ENCODE peak calls at places on chromosomes 13 and 19, in six cellular contexts. L is tibial artery, V is heart left ventricle, J is type B pancreatic cell, G is cardiac fibroblast, Z is coronary artery. M is an unnamed sample.

GRCh38 chr13:109654341-109655205 is 131.8 kb downstream of the IRS2 start:
- DNase-seq in J (no peak), Z (no peak), G (peak; percentile 71), L (no peak), V (no peak), M (no peak)

GRCh38 chr13:100208596-100208995 is 119.7 kb downstream of the PCCA start:
- DNase-seq in L (no peak), Z (no peak), G (peak; percentile 28), V (no peak), J (no peak), M (no peak)

GRCh38 chr19:10654610-10655456 is 687 bp downstream of the ILF3 start:
- DNase-seq in L (peak; percentile 77), G (peak; percentile 42), J (peak; percentile 85), Z (peak; percentile 83), V (peak; percentile 46), M (peak; percentile 69)

GRCh38 chr13:78238911-78239310 is 320.3 kb upstream of the EDNRB start:
- DNase-seq in Z (no peak), V (no peak), J (no peak), G (peak; percentile 18), L (no peak), M (no peak)

GRCh38 chr13:90717451-90717936 is 630.0 kb upstream of the MIR17HG start:
- DNase-seq in J (no peak), G (peak; percentile 80), Z (no peak), V (no peak), L (no peak), M (no peak)

GRCh38 chr19:17246681-17247425 is 1.1 kb upstream of the NR2F6 start:
- DNase-seq in J (no peak), Z (no peak), V (peak; percentile 50), G (peak; percentile 41), L (no peak), M (no peak)

GRCh38 chr19:10602330-10603083 is 15.4 kb upstream of the AP1M2 start:
- DNase-seq in V (peak; percentile 89), Z (peak; percentile 88), G (peak; percentile 71), L (peak; percentile 90), J (peak; percentile 88), M (peak; percentile 93)

GRCh38 chr13:67736646-67737420 is 506.7 kb upstream of the PCDH9 start:
- DNase-seq in G (peak; percentile 85), Z (no peak), V (no peak), J (no peak), L (no peak), M (no peak)

GRCh38 chr13:33490461-33491327 is 205.1 kb upstream of the STARD13 start:
- DNase-seq in J (no peak), L (no peak), G (peak; percentile 57), V (no peak), Z (no peak), M (no peak)

GRCh38 chr13:114109646-114110045 is 22.8 kb downstream of the RASA3 start:
- DNase-seq in G (no peak), L (peak; percentile 69), V (no peak), J (no peak), Z (no peak), M (peak; percentile 70)

GRCh38 chr13:103371271-103371670 is 305.1 kb upstream of the SLC10A2 start:
- DNase-seq in L (no peak), V (no peak), J (no peak), Z (no peak), G (peak; percentile 3), M (no peak)

GRCh38 chr19:14619404-14619803 is 36.5 kb downstream of the CLEC17A start:
- DNase-seq in Z (no peak), V (no peak), L (no peak), G (no peak), J (no peak), M (no peak)

DNA sequence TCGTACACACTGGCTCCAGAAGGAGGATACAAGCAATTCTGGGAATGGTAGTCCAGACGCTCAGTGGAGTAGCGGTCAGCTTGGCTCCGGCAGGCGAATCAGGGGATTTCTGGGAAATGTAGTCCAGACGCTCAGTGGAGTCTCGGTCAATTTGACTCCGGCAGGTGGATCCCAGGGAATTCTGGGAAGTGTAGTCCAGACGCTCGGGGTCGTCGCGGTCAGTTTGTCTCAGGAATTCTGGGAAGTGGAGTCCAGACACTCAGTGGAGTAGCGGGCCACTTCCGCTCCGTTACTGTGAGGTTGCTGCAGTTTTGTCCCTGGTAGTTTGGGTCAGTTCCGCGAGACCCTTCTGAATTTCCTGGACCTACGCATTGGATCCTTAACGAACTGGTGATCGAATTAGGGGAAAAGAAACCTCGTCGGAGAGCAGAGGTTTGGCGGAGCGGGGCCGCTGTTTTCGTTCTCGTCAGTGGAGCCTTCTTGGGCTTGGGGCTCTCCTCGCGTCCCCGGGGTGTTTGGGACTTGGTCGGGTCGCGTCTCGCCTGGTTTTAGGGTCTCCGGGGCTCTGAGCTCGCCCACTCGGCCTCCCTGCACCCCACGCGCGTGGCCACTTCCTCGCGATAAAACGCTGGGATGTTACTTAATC is at the start of gene ZNF225:
- DNase-seq in V (peak; percentile 97), L (peak; percentile 98), Z (peak; percentile 98), J (peak; percentile 92), G (peak; percentile 99), M (peak; percentile 93)
- TF ChIP-seq CTCF in V (no peak), L (no peak), Z (no peak), J (no peak), G (no peak), M (no peak)

DNA sequence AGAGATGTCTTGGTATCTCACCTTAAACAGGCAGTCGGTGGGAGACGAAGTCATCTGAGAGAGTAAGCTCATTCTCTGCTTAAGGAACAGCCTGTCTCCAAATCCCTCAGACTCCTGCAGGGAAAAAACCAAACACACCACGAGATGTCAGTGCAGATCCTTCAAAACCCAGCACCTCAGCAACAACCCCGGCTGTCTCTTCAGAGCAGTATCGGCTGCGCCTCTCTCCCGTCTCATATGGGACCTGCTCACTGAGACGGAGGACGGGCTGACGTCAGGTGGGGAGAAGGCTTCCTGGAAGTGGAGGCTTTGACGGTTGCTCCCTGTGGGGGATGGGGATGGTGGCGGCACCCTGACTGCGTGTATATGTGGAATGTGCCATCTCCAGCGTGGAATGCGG is 43.6 kb downstream of the ANKRD27 start:
- DNase-seq in L (no peak), Z (no peak), G (no peak), J (no peak), V (no peak), M (no peak)
- TF ChIP-seq CTCF in L (no peak), Z (no peak), G (no peak), J (no peak), V (no peak), M (no peak)

GRCh38 chr19:57389730-57390598 is at the start of gene ZNF548:
- DNase-seq in G (peak; percentile 99), Z (peak; percentile 100), J (peak; percentile 96), L (peak; percentile 98), V (peak; percentile 96), M (peak; percentile 99)
- TF ChIP-seq CTCF in G (peak; percentile 3), Z (no peak), J (peak; percentile 57), L (peak; percentile 50), V (peak; percentile 16), M (no peak)

GRCh38 chr19:18559685-18560084 is 2.0 kb downstream of the KXD1 start:
- DNase-seq in L (no peak), V (no peak), Z (no peak), G (no peak), J (no peak), M (no peak)
- TF ChIP-seq CTCF in L (no peak), V (no peak), Z (no peak), G (no peak), J (no peak), M (no peak)

GRCh38 chr19:46131485-46132143 is 7.1 kb upstream of the IGFL3 start:
- DNase-seq in Z (no peak), L (no peak), J (no peak), V (no peak), G (no peak), M (no peak)

GRCh38 chr19:46133101-46133627 is 8.7 kb upstream of the IGFL3 start:
- DNase-seq in G (peak; percentile 98), Z (no peak), V (peak; percentile 20), L (no peak), J (no peak), M (no peak)

GRCh38 chr19:46134527-46134926 is 10.0 kb upstream of the IGFL3 start:
- DNase-seq in V (no peak), Z (no peak), G (peak; percentile 66), J (no peak), L (no peak), M (no peak)

GRCh38 chr19:46132508-46133100 is 8.1 kb upstream of the IGFL3 start:
- DNase-seq in V (no peak), G (no peak), J (no peak), Z (no peak), L (no peak), M (no peak)

DNA sequence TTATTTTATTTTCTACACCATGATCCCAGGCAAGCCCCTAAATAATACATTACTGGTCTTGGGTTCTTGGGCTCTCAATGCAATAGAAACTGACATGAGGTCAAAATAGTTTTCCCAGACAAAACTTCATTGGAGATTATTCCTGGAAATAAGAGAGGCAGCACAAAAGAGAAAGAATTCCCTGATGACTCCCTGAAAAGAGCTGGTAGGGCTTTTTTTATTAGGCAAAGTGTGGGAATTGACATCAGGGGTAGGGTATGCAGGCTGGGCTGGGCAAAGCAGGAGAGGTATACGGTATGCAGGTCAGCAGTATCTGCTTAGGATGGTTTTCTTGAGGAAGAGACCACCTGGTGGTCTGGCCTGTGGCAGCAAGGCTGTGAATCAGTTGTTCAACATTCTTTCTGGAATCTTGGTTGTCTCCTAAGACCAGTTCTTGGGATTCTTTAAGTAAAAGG is 9.3 kb upstream of the IGFL3 start:
- DNase-seq in G (no peak), J (no peak), Z (no peak), L (no peak), V (no peak), M (no peak)
- TF ChIP-seq CTCF in G (no peak), J (no peak), Z (no peak), L (no peak), V (no peak), M (no peak)

DNA sequence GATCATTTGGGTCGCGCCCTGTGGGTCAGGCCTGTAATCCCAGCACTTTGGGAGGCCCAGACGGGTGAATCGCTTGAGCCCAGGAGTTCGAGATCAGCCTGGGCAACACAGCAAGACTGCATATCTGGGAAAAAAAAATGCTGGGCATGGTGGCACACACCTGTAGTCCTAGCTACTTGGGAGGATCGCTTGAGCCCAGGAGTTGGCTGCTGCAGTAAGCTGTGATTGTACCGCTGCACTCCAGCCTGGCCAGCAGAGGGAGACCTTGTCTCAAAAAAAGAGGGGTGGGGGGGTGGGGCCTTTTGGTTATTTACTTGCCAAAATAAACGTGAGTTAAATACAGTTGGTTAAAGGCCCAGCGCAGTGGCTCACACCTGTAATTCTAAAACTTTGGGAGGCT is 9.8 kb upstream of the ZNF544 start:
- DNase-seq in L (no peak), V (no peak), J (no peak), Z (no peak), G (peak; percentile 48), M (peak; percentile 56)
- TF ChIP-seq CTCF in L (no peak), V (no peak), J (peak; percentile 51), Z (no peak), G (peak; percentile 23), M (peak; percentile 52)

GRCh38 chr13:94716016-94716415 is 3.7 kb upstream of the SOX21 start:
- DNase-seq in L (no peak), J (no peak), G (no peak), Z (no peak), V (no peak), M (no peak)
- TF ChIP-seq CTCF in L (no peak), J (peak; percentile 63), G (peak; percentile 28), Z (no peak), V (no peak), M (no peak)

DNA sequence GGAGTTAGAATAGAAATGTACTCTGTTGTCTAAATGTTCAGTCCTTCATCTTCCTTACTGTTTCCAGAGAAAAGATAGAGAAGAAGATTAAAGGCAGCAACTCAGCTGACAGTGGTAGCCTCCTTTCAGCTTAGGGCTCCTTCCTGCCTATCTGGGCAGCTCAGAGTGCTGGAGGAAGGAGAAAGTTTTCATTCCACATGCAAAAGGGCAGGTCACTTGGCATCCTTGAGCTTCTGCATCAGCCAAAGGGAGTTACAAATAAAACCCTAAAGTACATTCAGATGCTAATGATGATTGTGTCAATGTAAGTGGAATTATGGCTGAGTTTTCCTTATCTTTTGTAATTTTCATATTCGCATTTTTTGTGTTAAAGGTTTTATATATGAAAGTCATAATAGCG is 58.9 kb downstream of the ESD start:
- DNase-seq in J (no peak), L (no peak), V (no peak), Z (no peak), G (peak; percentile 50), M (no peak)
- TF ChIP-seq CTCF in J (no peak), L (no peak), V (no peak), Z (no peak), G (no peak), M (no peak)